ENCODE peak calls at places on chromosomes 16 and 17, in ten cellular contexts. A is right atrium auricular region, X is cardiac fibroblast, B is pancreas, N is heart right ventricle, T is breast epithelium, M is ovary, Z is Panc1, H is neural progenitor cell, E is dorsolateral prefrontal cortex. D is an unnamed sample.

GRCh38 chr16:81444448-81445121 is at the start of gene CMIP:
- DNase-seq in A (peak; percentile 83), X (peak; percentile 86), B (peak; percentile 94), N (peak; percentile 87), T (peak; percentile 79), M (peak; percentile 92), Z (no peak), H (peak; percentile 93), E (peak; percentile 78), D (peak; percentile 90)

GRCh38 chr16:50530277-50531236 is 17.6 kb upstream of the NKD1 start:
- DNase-seq in A (peak; percentile 32), X (no peak), B (peak; percentile 85), N (no peak), T (no peak), M (no peak), Z (no peak), H (no peak), E (no peak), D (no peak)

GRCh38 chr17:66540131-66540781 is 237.8 kb downstream of the PRKCA start:
- DNase-seq in A (peak; percentile 68), X (peak; percentile 82), B (no peak), N (peak; percentile 40), T (no peak), M (peak; percentile 60), Z (no peak), H (peak; percentile 69), E (peak; percentile 43), D (no peak)

GRCh38 chr17:3885970-3886369 is 6.9 kb downstream of the CAMKK1 start:
- DNase-seq in A (no peak), X (peak; percentile 69), B (no peak), N (no peak), T (no peak), M (no peak), Z (no peak), H (no peak), E (no peak), D (peak; percentile 86)

GRCh38 chr16:30656974-30657865 is 1.0 kb upstream of the FBRS start:
- DNase-seq in A (peak; percentile 61), X (no peak), B (no peak), N (no peak), T (no peak), M (no peak), Z (no peak), H (no peak), E (no peak), D (peak; percentile 81)

GRCh38 chr16:16197331-16197730 is 26.0 kb downstream of the ABCC6 start:
- DNase-seq in A (no peak), X (no peak), B (no peak), N (no peak), T (no peak), M (no peak), Z (no peak), H (no peak), E (no peak), D (no peak)

GRCh38 chr16:79163666-79164377 is 436.7 kb downstream of the MAF start:
- DNase-seq in A (no peak), X (no peak), B (no peak), N (no peak), T (no peak), M (no peak), Z (no peak), H (no peak), E (no peak), D (peak; percentile 17)

GRCh38 chr16:26546573-26546972 is 520.2 kb upstream of the C16orf82 start:
- DNase-seq in A (no peak), X (no peak), B (no peak), N (no peak), T (no peak), M (no peak), Z (no peak), H (no peak), E (no peak), D (no peak)

DNA sequence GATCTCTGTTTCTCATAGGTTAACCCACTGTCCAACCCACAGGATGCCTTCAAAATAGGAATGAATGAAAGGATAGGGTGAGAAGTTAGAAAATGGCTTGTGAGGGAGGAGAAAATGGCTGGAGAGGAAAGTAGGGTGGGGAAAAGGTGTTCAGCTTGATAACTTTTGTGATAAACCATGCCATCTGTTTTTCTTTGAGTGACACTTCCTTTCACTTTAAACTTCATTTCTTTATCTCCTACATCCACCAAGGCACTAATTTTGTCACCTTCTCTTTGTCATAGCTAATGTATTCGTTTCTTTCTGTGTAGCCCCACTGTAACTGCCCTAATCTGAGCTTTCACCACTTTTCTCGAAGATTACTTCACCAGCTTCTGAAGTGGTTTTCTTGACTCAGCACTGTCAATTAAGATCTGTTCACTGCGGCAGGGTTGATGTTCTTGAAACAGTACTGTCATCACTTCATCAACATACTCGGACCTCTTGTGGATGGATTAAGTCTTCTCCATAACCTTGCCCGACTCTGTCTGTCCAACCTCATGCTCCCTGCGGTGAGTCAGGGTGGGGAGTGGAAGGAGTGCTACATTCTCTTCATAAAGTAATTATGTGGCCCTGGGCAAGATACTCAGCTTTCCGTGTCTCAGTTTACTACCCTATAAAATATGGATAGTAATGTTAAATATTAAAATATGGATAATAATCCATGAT is 5.5 kb upstream of the KRT10 start:
- DNase-seq in A (no peak), X (peak; percentile 38), B (no peak), N (no peak), T (no peak), M (no peak), Z (no peak), H (no peak), E (no peak), D (no peak)
- H3K4me3 ChIP-seq in A (no peak overlapping the region), X (peak overlapping the region; percentile 3), B (no peak overlapping the region), N (no peak overlapping the region), T (no peak overlapping the region), M (no peak overlapping the region), Z (no peak overlapping the region), H (no peak overlapping the region), E (no peak overlapping the region), D (no peak overlapping the region)

GRCh38 chr17:43213545-43213944 is 1.9 kb downstream of the TMEM106A start:
- DNase-seq in A (no peak), X (no peak), B (no peak), N (no peak), T (no peak), M (no peak), Z (no peak), H (no peak), E (no peak), D (no peak)

GRCh38 chr17:43212641-43213490 is 1.2 kb downstream of the TMEM106A start:
- DNase-seq in A (no peak), X (no peak), B (no peak), N (no peak), T (no peak), M (no peak), Z (no peak), H (no peak), E (no peak), D (no peak)

GRCh38 chr17:43210576-43210975 is 1.1 kb upstream of the TMEM106A start:
- DNase-seq in A (no peak), X (no peak), B (no peak), N (no peak), T (no peak), M (no peak), Z (no peak), H (no peak), E (no peak), D (no peak)

GRCh38 chr17:43211123-43211479 is 574 bp upstream of the TMEM106A start:
- DNase-seq in A (no peak), X (no peak), B (no peak), N (no peak), T (no peak), M (no peak), Z (no peak), H (no peak), E (no peak), D (no peak)

DNA sequence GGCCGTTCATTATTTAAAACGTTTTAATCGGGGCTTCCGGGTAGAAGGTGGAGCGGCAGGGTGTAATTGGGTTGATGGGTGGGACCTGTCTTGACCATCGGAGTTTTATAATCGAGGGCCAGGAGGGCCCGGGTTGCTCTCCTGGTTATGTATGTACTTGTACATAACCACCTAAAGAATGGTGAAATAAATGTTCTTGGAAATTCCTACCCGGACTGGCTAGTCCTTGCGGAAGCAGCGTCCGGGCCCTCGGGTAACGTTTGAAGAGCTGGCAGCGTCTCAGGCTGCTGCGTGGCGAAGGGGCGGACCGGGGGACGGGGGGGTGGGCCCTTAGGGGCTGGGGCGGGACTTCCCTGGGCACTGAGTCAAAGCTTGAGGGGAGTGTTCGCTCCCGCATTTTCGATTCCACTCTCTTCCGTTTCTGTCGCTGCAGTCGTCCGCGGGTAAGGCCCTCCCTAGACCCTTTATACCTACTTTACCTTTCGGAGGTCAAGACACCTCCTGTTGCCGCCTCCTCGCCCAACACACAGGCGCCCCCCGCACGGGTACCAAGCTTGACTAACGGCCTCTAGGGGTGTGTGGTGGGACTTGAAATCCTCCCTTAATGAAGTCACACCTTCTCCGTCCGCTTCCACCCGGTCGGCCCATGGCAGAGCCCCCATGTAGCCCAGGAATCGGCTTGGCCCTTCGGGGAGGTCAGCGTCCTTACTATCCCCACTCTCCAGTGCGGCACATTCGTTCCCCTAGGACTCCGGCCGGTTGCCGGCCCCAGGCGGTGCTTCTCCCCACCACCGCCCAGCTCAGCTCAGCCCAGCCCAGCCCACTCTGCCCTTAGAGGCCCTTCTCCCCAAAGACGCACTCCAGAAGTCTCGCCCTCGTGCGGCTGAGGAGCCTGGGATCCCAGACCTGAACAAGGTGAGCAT is at the start of gene TMEM106A:
- DNase-seq in A (peak; percentile 81), X (peak; percentile 92), B (peak; percentile 90), N (peak; percentile 81), T (peak; percentile 82), M (peak; percentile 89), Z (no peak), H (peak; percentile 82), E (no peak), D (peak; percentile 81)
- TF ChIP-seq CTCF in A (no peak), X (peak; percentile 52), B (peak; percentile 18), N (no peak), T (no peak), M (peak; percentile 51), Z (no peak), H (peak; percentile 51), E (no peak), D (no peak)

DNA sequence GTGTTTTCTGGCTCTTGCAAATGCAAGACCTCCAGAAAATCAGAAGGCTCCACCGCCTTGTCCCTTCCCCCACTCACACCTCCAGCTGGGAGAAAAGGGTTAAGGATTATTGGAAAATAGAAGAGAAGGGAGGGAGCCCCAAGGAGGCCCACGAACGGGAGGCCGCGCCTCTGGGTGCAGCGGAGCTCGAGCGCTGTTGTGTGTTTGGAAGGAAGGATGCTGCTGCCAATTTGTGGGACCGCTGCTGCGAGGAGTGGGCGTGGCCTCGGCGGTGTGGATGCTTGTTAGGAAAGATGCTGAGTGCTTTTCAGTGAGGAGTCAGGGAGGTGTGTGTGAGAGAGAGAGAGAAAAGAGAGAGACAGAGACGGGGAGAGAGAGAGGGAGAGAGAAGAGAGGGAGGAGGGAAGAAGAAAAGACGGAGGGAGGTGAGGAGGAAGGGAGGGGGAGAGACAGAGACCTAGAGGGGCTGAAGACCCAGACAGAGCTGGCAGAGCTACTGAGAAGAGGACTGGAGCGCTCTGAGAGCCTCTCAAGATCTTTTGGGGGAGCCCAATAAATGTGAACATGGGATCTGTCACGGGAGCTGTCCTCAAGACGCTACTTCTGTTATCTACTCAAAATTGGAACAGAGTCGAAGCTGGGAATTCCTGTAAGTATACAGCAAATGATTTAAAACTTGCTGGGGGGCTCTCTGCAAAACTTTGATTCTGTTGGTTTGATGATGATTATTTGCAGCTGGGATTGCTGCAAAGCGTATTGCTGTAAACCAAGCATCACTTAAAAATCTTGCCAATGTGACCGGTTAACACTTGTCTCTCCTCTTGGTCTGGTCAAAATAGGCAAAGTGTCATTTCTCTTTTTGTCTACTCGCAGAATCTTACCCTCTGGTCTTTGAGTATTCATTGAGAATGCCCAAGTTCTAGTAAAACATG is at the start of gene CNTNAP4:
- DNase-seq in A (no peak), X (peak; percentile 6), B (peak; percentile 49), N (no peak), T (no peak), M (no peak), Z (no peak), H (peak; percentile 69), E (peak; percentile 92), D (no peak)
- H3K4me3 ChIP-seq in A (no peak within 1 kb of the TSS), X (no peak within 1 kb of the TSS), B (no peak within 1 kb of the TSS), N (no peak within 1 kb of the TSS), T (no peak within 1 kb of the TSS), M (no peak within 1 kb of the TSS), Z (no peak within 1 kb of the TSS), H (peak within 1 kb of the TSS; percentile 42), E (peak within 1 kb of the TSS; percentile 71), D (no peak within 1 kb of the TSS)

GRCh38 chr17:35769895-35770486 is 9.3 kb downstream of the C17orf50 start:
- DNase-seq in A (no peak), X (no peak), B (no peak), N (no peak), T (no peak), M (no peak), Z (no peak), H (no peak), E (no peak), D (no peak)
- TF ChIP-seq CTCF in A (no peak), X (no peak), B (no peak), N (no peak), T (no peak), M (no peak), Z (peak; percentile 77), H (peak; percentile 30), E (no peak), D (no peak)